ENCODE peak calls at places on chromosomes 4 and X, in seven cellular contexts. F is breast epithelium, P is colonic mucosa, W is tibial nerve, L is thyroid gland, S is body of pancreas, Y is suprapubic skin. O is an unnamed sample. For H3K4me1, the result is how much of the 10 kb centered on the place peaks cover.

GRCh38 chr4:20019310-20020015 is 232.2 kb upstream of the SLIT2 start:
- DNase-seq in S (no peak), L (no peak), P (no peak), F (no peak), W (no peak), Y (no peak), O (no peak)

GRCh38 chr4:69858683-69859082 is 1.3 kb downstream of the SULT1E1 start:
- DNase-seq in F (no peak), L (no peak), P (no peak), W (no peak), S (no peak), Y (no peak), O (no peak)

GRCh38 chrX:150906694-150907093 is 8.2 kb upstream of the CD99L2 start:
- DNase-seq in F (no peak), P (no peak), Y (no peak), L (no peak), W (no peak), S (no peak), O (no peak)

GRCh38 chr4:20266215-20267082 is 14.7 kb downstream of the SLIT2 start:
- DNase-seq in F (no peak), Y (no peak), S (peak), W (no peak), P (no peak), L (no peak), O (no peak)

GRCh38 chr4:111775908-111776307 is 369.3 kb upstream of the FAM241A start:
- DNase-seq in L (no peak), P (no peak), S (no peak), Y (no peak), W (no peak), F (no peak), O (no peak)

GRCh38 chrX:8849462-8849861 is 48.3 kb upstream of the FAM9A start:
- DNase-seq in P (no peak), Y (no peak), L (no peak), W (no peak), F (no peak), S (no peak), O (no peak)

GRCh38 chrX:96551320-96551872 is 133.2 kb upstream of the DIAPH2 start:
- DNase-seq in P (no peak), S (no peak), Y (no peak), L (no peak), W (no peak), F (no peak), O (no peak)

GRCh38 chr4:141702472-141703182 is 66.2 kb downstream of the IL15 start:
- DNase-seq in P (no peak), S (peak), L (peak), Y (no peak), W (no peak), F (no peak), O (no peak)

GRCh38 chr4:147461161-147461560 is 19.7 kb upstream of the EDNRA start:
- DNase-seq in L (no peak), P (no peak), Y (no peak), S (no peak), F (no peak), W (no peak), O (no peak)

GRCh38 chrX:135740683-135741149 is 27.3 kb downstream of the CT45A3 start:
- DNase-seq in Y (no peak), W (no peak), S (peak), L (no peak), F (no peak), P (peak), O (no peak)

GRCh38 chrX:15874672-15875071 is 20.1 kb upstream of the AP1S2 start:
- DNase-seq in F (no peak), Y (no peak), L (no peak), W (no peak), P (no peak), S (no peak), O (no peak)

GRCh38 chr4:56038763-56039162 is 90.0 kb downstream of the CEP135 start:
- DNase-seq in W (no peak), S (no peak), P (no peak), Y (no peak), F (no peak), L (no peak), O (no peak)

GRCh38 chr4:45453258-45453841 is 670.5 kb downstream of the GABRG1 start:
- DNase-seq in P (no peak), W (no peak), F (no peak), L (peak), Y (no peak), S (no peak), O (no peak)

GRCh38 chr4:15910150-15910945 is 28.2 kb downstream of the FGFBP1 start:
- DNase-seq in L (no peak), P (no peak), W (no peak), F (no peak), Y (no peak), S (no peak), O (no peak)
- H3K4me1 ChIP-seq in L (under half), P (under half), W (under half), F (under half), Y (under half), S (under half), O (under half)

GRCh38 chrX:9961750-9962149 is 5.4 kb upstream of the CLDN34 start:
- DNase-seq in Y (no peak), P (no peak), S (no peak), F (no peak), W (no peak), L (no peak), O (no peak)

GRCh38 chrX:9966775-9967408 is at the start of gene CLDN34:
- DNase-seq in Y (no peak), F (no peak), W (no peak), P (no peak), S (no peak), L (no peak), O (no peak)
- H3K4me1 ChIP-seq in Y (under half), F (under half), W (under half), P (under half), S (under half), L (under half), O (under half)

GRCh38 chrX:17553451-17553850 is 178.5 kb downstream of the NHS start:
- DNase-seq in S (no peak), L (no peak), Y (no peak), W (no peak), P (peak), F (no peak), O (no peak)

GRCh38 chrX:17550011-17550410 is 175.0 kb downstream of the NHS start:
- DNase-seq in P (no peak), S (no peak), F (no peak), Y (no peak), W (no peak), L (no peak), O (no peak)

GRCh38 chrX:17549005-17549685 is 174.1 kb downstream of the NHS start:
- DNase-seq in L (no peak), F (no peak), S (no peak), Y (no peak), P (no peak), W (no peak), O (no peak)

GRCh38 chrX:17553961-17554482 is 179.0 kb downstream of the NHS start:
- DNase-seq in L (no peak), Y (no peak), S (no peak), F (no peak), P (no peak), W (no peak), O (no peak)

GRCh38 chrX:17552251-17552650 is 177.3 kb downstream of the NHS start:
- DNase-seq in Y (no peak), S (no peak), P (no peak), W (no peak), F (no peak), L (no peak), O (no peak)
- H3K4me1 ChIP-seq in Y (under half), S (under half), P (under half), W (under half), F (under half), L (under half), O (under half)

GRCh38 chr4:185780472-185780871 is 31.5 kb downstream of the SORBS2 start:
- DNase-seq in F (no peak), P (no peak), S (peak), L (no peak), W (no peak), Y (no peak), O (no peak)

GRCh38 chr4:185775792-185776555 is 36.0 kb downstream of the SORBS2 start:
- DNase-seq in W (no peak), L (no peak), F (no peak), Y (no peak), S (no peak), P (no peak), O (no peak)

GRCh38 chr4:185779520-185779919 is 32.5 kb downstream of the SORBS2 start:
- DNase-seq in Y (no peak), L (no peak), W (no peak), S (no peak), P (no peak), F (no peak), O (no peak)

GRCh38 chr4:185774815-185775684 is 36.9 kb downstream of the SORBS2 start:
- DNase-seq in F (no peak), W (no peak), Y (no peak), P (peak), S (peak), L (peak), O (no peak)

DNA sequence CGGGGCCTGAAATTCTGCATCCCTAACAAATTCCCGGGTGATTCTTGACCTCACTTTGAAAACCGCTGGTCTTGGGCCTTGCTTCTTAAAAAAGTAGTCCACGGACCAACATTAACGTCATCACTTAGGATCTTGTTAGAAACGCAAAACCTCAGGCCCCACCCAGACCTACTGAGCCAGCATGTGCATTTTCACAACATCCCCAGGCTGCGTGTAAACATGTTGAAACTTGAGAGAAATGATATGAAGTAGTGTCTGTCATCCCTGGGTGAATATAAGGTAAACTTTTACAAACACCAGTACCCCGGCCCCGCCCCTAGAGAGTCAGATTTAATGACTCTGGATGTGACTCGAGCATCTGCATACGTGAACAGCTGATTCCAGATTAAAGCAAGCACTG is 33.7 kb downstream of the SORBS2 start:
- DNase-seq in F (no peak), Y (no peak), W (no peak), S (no peak), P (no peak), L (no peak), O (no peak)
- H3K4me1 ChIP-seq in F (under half), Y (under half), W (under half), S (half or more), P (under half), L (under half), O (under half)

DNA sequence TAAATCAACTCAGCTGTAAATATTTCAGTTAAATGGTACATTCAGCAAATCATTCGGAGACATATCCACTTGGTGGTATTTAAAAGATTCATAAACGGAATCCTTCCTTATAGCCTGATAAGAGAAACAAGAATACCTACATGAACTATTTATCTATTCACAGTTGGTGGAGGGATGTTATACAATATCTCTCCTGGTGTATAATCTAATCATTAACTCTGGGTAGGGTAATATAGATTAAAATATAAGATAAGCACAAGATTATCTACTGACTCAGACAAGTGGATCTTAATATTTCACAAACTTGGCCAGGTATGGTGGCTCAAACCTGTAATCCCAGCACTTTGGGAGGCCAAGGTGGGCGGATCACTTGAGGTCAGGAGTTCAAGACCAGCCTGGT is 164.5 kb upstream of the MAP3K15 start:
- DNase-seq in F (no peak), S (no peak), L (no peak), W (no peak), P (no peak), Y (no peak), O (no peak)
- H3K4me1 ChIP-seq in F (under half), S (under half), L (under half), W (under half), P (under half), Y (under half), O (under half)

DNA sequence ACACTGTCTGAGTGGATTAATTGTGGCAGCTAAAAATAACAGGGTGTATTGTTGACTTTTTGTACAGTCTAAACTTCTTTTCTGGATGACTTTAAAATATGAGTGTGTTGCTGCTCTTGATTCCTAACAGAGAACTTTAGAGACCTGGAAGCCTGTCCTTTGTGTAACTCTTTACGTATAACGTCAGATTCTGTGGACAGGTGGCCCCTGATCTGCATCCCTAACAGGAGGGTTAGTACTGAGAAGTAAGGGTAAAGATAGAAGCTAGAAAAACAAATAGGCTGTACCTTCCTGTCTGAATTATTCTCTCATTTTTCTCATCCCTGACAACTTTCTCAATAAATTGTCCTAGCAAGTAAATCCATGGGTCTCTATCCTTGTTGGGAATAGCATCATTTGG is 105.7 kb upstream of the LIMCH1 start:
- DNase-seq in F (no peak), P (no peak), S (no peak), W (no peak), Y (no peak), L (no peak), O (no peak)
- H3K4me1 ChIP-seq in F (under half), P (under half), S (under half), W (under half), Y (under half), L (half or more), O (under half)

DNA sequence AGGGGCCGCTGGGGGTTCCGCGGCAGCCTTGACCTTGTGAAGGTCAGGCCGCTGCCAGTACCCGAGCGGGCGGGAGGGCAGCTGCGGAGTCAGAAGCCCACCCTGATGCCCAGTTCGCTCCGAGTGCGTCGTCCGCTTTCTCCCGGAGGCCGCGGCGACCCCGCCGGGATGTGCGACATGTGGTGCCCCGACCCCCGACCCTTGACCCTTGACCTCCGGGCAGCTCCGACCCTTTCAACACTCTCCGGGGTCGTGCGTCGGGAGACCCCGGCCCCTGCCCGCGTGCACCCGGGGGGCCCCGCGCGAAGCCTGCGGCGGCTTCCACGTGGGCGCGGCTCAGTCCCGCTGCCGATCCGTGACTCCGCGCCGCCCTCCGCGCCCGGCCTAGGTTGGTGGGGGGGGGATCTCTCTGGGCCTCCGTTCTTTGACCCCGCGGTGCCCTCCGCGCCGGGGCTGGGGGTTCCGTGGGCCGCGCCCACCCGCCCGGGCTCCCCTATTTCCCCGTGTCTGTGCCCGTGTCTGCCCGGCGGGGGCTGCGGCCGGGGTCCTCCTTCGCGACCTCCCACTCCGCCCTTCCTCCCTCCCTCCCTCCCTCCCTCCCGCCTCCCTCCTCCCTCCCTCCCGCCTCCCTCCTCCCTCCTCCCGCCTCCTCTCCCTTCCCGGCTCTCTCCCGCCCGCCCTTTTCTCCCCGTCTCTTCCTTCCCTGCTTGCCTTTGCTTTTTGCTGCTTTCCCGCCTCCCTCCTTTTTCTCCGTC is 640 bp upstream of the SLC25A6 start:
- DNase-seq in W (peak), P (peak), Y (no peak), L (peak), S (peak), F (peak), O (no peak)
- H3K4me1 ChIP-seq in W (under half), P (under half), Y (half or more), L (under half), S (under half), F (under half), O (under half)

GRCh38 chr4:42489095-42489494 is 91.8 kb downstream of the SHISA3 start:
- DNase-seq in S (no peak), W (no peak), Y (no peak), P (no peak), F (no peak), L (no peak), O (no peak)

GRCh38 chr4:42484630-42485029 is 87.3 kb downstream of the SHISA3 start:
- DNase-seq in S (no peak), L (no peak), F (no peak), P (no peak), Y (no peak), W (no peak), O (no peak)

GRCh38 chr4:42488554-42488953 is 91.3 kb downstream of the SHISA3 start:
- DNase-seq in W (no peak), S (no peak), F (no peak), P (no peak), Y (no peak), L (no peak), O (no peak)

GRCh38 chr4:42488114-42488513 is 90.8 kb downstream of the SHISA3 start:
- DNase-seq in L (no peak), F (no peak), S (no peak), W (no peak), P (no peak), Y (no peak), O (no peak)

DNA sequence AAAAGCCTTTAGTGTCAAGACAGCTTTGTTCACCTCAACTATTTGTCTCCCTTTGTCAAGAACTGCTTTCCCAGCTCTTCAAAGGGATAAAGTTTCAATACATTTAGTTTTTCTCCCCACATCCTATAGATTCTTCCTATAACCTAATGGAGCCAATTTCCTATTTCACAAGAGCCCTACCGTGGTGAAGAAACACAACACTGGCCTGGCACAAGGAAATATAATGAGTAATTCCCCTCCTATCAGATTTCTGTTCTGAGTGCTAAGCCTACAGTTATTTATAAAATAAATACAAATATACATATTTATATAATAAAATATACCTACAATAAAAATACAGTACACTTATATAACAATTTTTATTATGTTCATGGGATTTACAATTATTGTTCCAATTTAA is 89.9 kb downstream of the SHISA3 start:
- DNase-seq in F (no peak), P (no peak), L (no peak), S (no peak), Y (no peak), W (no peak), O (no peak)
- H3K4me1 ChIP-seq in F (under half), P (under half), L (under half), S (under half), Y (under half), W (under half), O (under half)

DNA sequence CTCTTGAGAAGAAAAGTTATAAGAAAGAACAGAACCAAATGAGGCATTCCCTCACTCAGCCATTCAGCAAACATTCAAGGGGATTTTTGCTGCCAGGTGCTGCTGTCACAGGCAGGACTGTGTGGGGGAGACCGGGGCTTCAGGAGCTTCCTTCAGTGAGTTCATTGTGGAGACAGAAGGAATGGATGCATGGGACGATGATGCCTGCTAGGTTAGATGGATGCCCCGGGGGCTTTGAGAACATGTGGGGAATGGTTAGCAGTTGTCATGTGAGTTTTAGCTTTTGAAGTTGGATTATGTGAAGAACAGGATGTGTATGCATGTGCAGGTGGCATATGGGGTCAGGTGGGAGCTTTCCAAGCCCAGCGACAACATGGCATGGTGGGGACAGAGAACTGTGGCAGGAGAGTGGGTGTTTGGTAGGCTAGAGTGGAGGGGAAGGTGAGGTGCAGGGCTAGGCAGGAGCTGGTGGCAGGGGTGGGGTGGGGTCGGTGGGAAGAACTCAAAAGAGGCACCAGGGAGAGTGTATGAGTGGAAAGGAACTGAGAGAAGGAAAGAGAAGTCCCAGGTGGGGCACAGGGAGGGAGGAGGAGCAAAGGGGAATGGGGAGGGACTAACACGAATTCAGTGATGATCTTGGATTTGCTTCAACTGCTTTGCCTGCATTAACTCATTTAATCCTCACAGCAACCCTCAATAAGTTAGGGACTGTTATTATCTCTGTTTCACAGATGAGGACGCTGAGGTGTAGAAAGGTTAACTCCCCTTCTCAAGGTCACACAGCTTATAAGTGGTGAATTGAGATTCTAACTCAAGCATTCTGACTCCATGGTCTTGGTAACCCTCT is 8.4 kb downstream of the DCUN1D4 start:
- DNase-seq in F (no peak), L (no peak), P (no peak), S (no peak), Y (no peak), W (no peak), O (no peak)
- H3K4me1 ChIP-seq in F (under half), L (under half), P (under half), S (under half), Y (under half), W (under half), O (under half)

O was measured in uterus.